ENCODE peak calls at places on chromosomes 1 and 21, in six cellular contexts. O is K562, B is GM12891, D is H1, G is GM12878, J is SK-N-SH. Z is an unnamed sample.

GRCh38 chr1:230141002-230141648 is 74.1 kb downstream of the GALNT2 start:
- DNase-seq in D (no peak), G (no peak), O (no peak), J (no peak), B (no peak), Z (no peak)

GRCh38 chr1:151942882-151943281 is 33.6 kb upstream of the THEM4 start:
- DNase-seq in D (no peak), O (no peak), J (no peak), B (no peak), G (no peak), Z (no peak)

GRCh38 chr1:116322752-116323405 is 50.2 kb upstream of the ATP1A1 start:
- DNase-seq in D (no peak), J (no peak), B (no peak), O (no peak), G (no peak), Z (no peak)

GRCh38 chr1:151143986-151144385 is 2.4 kb downstream of the SEMA6C start:
- DNase-seq in D (no peak), B (no peak), J (peak; percentile 13), O (no peak), G (no peak), Z (no peak)

GRCh38 chr21:25960423-25960822 is 210.1 kb downstream of the APP start:
- DNase-seq in J (peak; percentile 20), O (no peak), G (no peak), D (no peak), B (no peak), Z (no peak)

GRCh38 chr1:227889047-227889862 is 58.5 kb downstream of the WNT9A start:
- DNase-seq in D (peak; percentile 47), O (peak; percentile 87), B (peak; percentile 16), J (peak; percentile 27), G (no peak), Z (peak; percentile 12)

GRCh38 chr1:1629430-1630190 is 2.4 kb upstream of the MMP23B start:
- DNase-seq in O (no peak), G (no peak), B (peak; percentile 66), J (peak; percentile 42), D (peak; percentile 76), Z (peak; percentile 38)

GRCh38 chr1:169945171-169945570 is 51.5 kb upstream of the SCYL3 start:
- DNase-seq in G (no peak), O (no peak), B (no peak), D (no peak), J (peak; percentile 12), Z (no peak)

GRCh38 chr1:91924146-91924545 is 25.1 kb upstream of the BRDT start:
- DNase-seq in J (no peak), G (no peak), D (no peak), O (no peak), B (no peak), Z (no peak)

GRCh38 chr1:201946224-201946908 is at the start of gene LMOD1:
- DNase-seq in B (no peak), G (no peak), D (peak; percentile 84), O (peak; percentile 65), J (peak; percentile 82), Z (no peak)

GRCh38 chr21:17550671-17551308 is 37.9 kb downstream of the CXADR start:
- DNase-seq in D (no peak), G (no peak), O (no peak), J (no peak), B (no peak), Z (no peak)

GRCh38 chr1:201530741-201531521 is 8.0 kb upstream of the NAV1 start:
- DNase-seq in O (peak; percentile 76), D (peak; percentile 90), B (peak; percentile 56), G (no peak), J (peak; percentile 89), Z (peak; percentile 46)

GRCh38 chr1:121558514-121558913 is 373.7 kb downstream of the SRGAP2C start:
- DNase-seq in G (no peak), B (no peak), O (no peak), D (no peak), J (no peak), Z (no peak)

GRCh38 chr1:54282101-54282847 is 82.3 kb downstream of the MRPL37 start:
- DNase-seq in J (no peak), G (no peak), D (no peak), B (no peak), O (no peak), Z (no peak)

GRCh38 chr1:97849350-97850339 is 71.2 kb downstream of the DPYD start:
- DNase-seq in O (no peak), D (no peak), G (no peak), B (no peak), J (no peak), Z (no peak)

GRCh38 chr1:1050577-1051052 is 23.5 kb downstream of the RNF223 start:
- DNase-seq in O (no peak), B (no peak), D (no peak), G (no peak), J (no peak), Z (no peak)

GRCh38 chr1:171226757-171227370 is 21.4 kb upstream of the FMO1 start:
- DNase-seq in J (peak; percentile 26), B (peak; percentile 15), G (peak; percentile 11), D (no peak), O (peak; percentile 47), Z (no peak)

GRCh38 chr1:205061665-205062069 is 18.7 kb downstream of the CNTN2 start:
- DNase-seq in J (peak; percentile 91), D (peak; percentile 99), O (peak; percentile 85), B (peak; percentile 75), G (peak; percentile 20), Z (peak; percentile 71)

GRCh38 chr1:118575060-118575459 is 390.0 kb upstream of the SPAG17 start:
- DNase-seq in O (no peak), D (no peak), G (no peak), B (no peak), J (no peak), Z (no peak)
- TF ChIP-seq POLR2AphosphoS5 in O (no peak), D (no peak), G (no peak), B (no peak), J (no peak), Z (no peak)

GRCh38 chr1:31703431-31704260 is at the start of gene COL16A1:
- DNase-seq in D (peak; percentile 83), B (no peak), O (peak; percentile 54), J (peak; percentile 85), G (no peak), Z (no peak)
- TF ChIP-seq TAF1 in D (no peak), B (no peak), O (no peak), J (no peak), G (no peak), Z (no peak)

GRCh38 chr1:6087402-6087772 is 41.7 kb downstream of the KCNAB2 start:
- DNase-seq in B (no peak), D (no peak), J (no peak), O (no peak), G (no peak), Z (no peak)
- TF ChIP-seq POLR2AphosphoS5 in B (no peak), D (no peak), J (no peak), O (no peak), G (no peak), Z (no peak)

GRCh38 chr1:89291276-89291675 is 18.6 kb upstream of the GBP5 start:
- DNase-seq in G (no peak), D (no peak), J (no peak), B (no peak), O (no peak), Z (no peak)
- TF ChIP-seq TAF1 in G (no peak), D (no peak), J (no peak), B (no peak), O (no peak), Z (no peak)

GRCh38 chr1:19330449-19331135 is 18.5 kb downstream of the SLC66A1 start:
- DNase-seq in J (peak; percentile 76), B (no peak), O (no peak), G (no peak), D (no peak), Z (no peak)
- TF ChIP-seq POLR2AphosphoS5 in J (peak; percentile 19), B (no peak), O (peak; percentile 21), G (no peak), D (no peak), Z (no peak)

GRCh38 chr1:12144236-12144635 is 22.6 kb upstream of the TNFRSF1B start:
- DNase-seq in B (no peak), J (no peak), G (no peak), D (no peak), O (no peak), Z (no peak)
- TF ChIP-seq TAF1 in B (no peak), J (no peak), G (no peak), D (no peak), O (no peak), Z (no peak)

DNA sequence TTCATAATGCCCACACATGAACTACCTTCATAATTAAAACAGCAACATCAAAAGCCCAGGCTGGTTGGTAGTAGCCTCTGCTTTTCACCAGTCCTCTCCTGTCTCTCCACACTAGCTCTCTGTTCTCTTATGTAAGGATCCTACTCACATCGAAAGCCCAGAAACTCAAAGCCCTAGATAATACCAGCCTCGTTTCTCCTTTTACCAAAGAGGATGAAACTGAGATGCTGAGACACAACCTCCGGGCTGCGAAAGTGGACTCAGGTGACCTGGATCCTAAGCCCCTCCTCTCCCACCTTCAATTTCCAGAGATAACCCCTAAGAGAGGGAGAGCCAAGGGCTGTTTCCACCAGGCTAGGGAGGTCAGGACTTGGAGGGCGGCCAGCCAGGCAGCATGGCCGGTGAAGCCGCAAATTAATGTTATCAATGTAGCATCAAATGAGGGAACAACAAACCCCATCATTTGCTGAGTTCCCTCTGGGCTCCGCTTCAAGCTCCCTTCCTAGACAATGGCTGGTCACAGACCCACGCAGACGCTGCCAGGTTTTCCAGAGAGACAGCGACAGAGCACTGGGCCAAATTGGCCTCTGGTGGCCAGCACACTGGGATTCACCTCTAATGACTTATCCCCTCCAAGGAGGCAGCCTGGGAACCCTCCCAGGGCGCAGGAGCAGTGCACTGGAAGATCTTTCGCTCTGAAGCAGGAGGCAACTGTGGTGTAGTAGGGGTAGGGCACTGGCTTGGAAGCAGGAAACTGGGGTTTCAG is 20.7 kb upstream of the STMN1 start:
- DNase-seq in O (peak; percentile 34), G (no peak), B (no peak), J (peak; percentile 75), D (peak; percentile 53), Z (no peak)
- TF ChIP-seq POLR2AphosphoS5 in O (no peak), G (no peak), B (no peak), J (no peak), D (no peak), Z (no peak)

DNA sequence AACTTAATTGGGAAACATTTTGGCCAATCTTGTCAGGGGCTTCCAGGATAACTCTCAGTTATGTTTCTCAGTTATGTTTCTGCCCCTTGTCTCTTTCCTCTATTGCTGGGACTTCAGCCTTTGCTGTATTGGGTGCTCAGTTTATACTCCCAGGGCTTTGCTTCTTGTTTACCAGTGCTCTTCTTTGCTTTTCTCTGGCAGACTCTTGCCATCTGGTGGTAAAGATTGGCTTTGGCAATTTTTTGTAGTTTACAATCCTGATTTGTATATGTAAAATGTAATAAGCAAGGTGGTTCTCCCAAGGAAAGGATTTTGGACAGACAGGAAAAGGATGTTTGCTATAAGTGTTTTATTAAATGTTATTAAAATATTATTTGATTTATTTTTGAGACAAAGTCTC is 37.9 kb downstream of the FABP3 start:
- DNase-seq in J (peak; percentile 62), D (no peak), B (peak; percentile 6), O (no peak), G (peak; percentile 7), Z (no peak)
- TF ChIP-seq TAF1 in J (no peak), D (no peak), B (no peak), O (no peak), G (no peak), Z (no peak)